ENCODE peak calls at places on chromosomes 11 and 22, in ten cellular contexts. G is ovary, N is tibial nerve, C is PC-3, S is brain microvascular endothelial cell, X is IMR-90, Q is right cardiac atrium, I is adrenal gland, M is OCI-LY7, K is HCT116. E is an unnamed sample.

GRCh38 chr22:36562261-36562835 is 33.4 kb upstream of the EIF3D start:
- DNase-seq in K (no peak), G (no peak), M (no peak), Q (peak), X (peak), N (no peak), C (peak), I (no peak), S (peak), E (no peak)

GRCh38 chr11:47715082-47715669 is at the start of gene AGBL2:
- DNase-seq in X (peak), I (peak), Q (peak), G (peak), C (peak), S (peak), M (peak), K (no peak), N (peak), E (peak)

GRCh38 chr11:102833731-102834130 is 9.7 kb downstream of the MMP3 start:
- DNase-seq in X (no peak), Q (no peak), I (no peak), M (no peak), G (no peak), K (no peak), N (no peak), S (no peak), C (no peak), E (no peak)

GRCh38 chr11:64742087-64742939 is 1.6 kb downstream of the RASGRP2 start:
- DNase-seq in S (no peak), K (no peak), N (no peak), G (no peak), Q (no peak), X (no peak), M (peak), I (no peak), C (peak), E (no peak)

GRCh38 chr11:3206128-3206921 is 12.3 kb downstream of the MRGPRG start:
- DNase-seq in M (no peak), Q (peak), X (no peak), K (no peak), S (no peak), I (no peak), N (no peak), C (no peak), G (no peak), E (peak)

GRCh38 chr11:67999201-67999629 is 4.7 kb downstream of the UNC93B1 start:
- DNase-seq in X (no peak), M (no peak), K (no peak), I (no peak), C (no peak), S (no peak), G (no peak), Q (no peak), N (no peak), E (no peak)

GRCh38 chr22:27609411-27610029 is 192.0 kb downstream of the MN1 start:
- DNase-seq in M (no peak), N (no peak), K (no peak), X (no peak), I (no peak), C (no peak), Q (no peak), S (no peak), G (no peak), E (no peak)

GRCh38 chr11:130070109-130070828 is 575 bp downstream of the APLP2 start:
- DNase-seq in S (no peak), G (peak), N (no peak), X (peak), I (peak), K (no peak), C (peak), Q (peak), M (peak), E (peak)

GRCh38 chr11:130020323-130020722 is 17.7 kb upstream of the PRDM10 start:
- DNase-seq in S (no peak), I (no peak), K (no peak), N (no peak), C (no peak), M (no peak), G (no peak), X (peak), Q (no peak), E (no peak)

GRCh38 chr11:128021304-128022006 is 565.9 kb downstream of the ETS1 start:
- DNase-seq in K (no peak), M (no peak), S (no peak), I (no peak), N (no peak), G (no peak), Q (no peak), X (no peak), C (no peak), E (no peak)

GRCh38 chr11:74677131-74677530 is 54.1 kb downstream of the CHRDL2 start:
- DNase-seq in M (no peak), S (no peak), K (no peak), I (peak), X (no peak), C (no peak), G (no peak), Q (no peak), N (no peak), E (no peak)

GRCh38 chr11:62402226-62402625 is 16.6 kb upstream of the SCGB1A1 start:
- DNase-seq in S (no peak), C (no peak), X (no peak), I (peak), Q (peak), G (peak), N (peak), K (no peak), M (no peak), E (peak)

GRCh38 chr11:78292109-78292803 is 103.5 kb downstream of the USP35 start:
- DNase-seq in S (no peak), C (no peak), K (no peak), M (no peak), X (no peak), I (no peak), Q (no peak), N (no peak), G (no peak), E (no peak)

GRCh38 chr11:67354314-67355022 is 1.1 kb upstream of the POLD4 start:
- DNase-seq in G (peak), K (peak), C (peak), I (peak), X (peak), M (no peak), N (no peak), S (peak), Q (peak), E (peak)

GRCh38 chr11:36122715-36123114 is 166.5 kb downstream of the COMMD9 start:
- DNase-seq in C (peak), G (no peak), M (no peak), I (no peak), K (no peak), Q (no peak), N (no peak), X (no peak), S (no peak), E (no peak)

GRCh38 chr11:46006418-46007070 is 84.1 kb downstream of the LARGE2 start:
- DNase-seq in N (peak), S (peak), M (peak), Q (no peak), G (no peak), C (peak), X (peak), K (peak), I (no peak), E (no peak)

GRCh38 chr11:58222730-58223129 is 6.0 kb downstream of the OR10Q1 start:
- DNase-seq in S (no peak), I (no peak), M (no peak), N (no peak), C (peak), G (no peak), K (no peak), Q (no peak), X (peak), E (no peak)

GRCh38 chr11:122116591-122116990 is 576 bp upstream of the BLID start:
- DNase-seq in N (no peak), I (no peak), X (no peak), C (no peak), K (no peak), G (no peak), M (no peak), Q (no peak), S (no peak), E (no peak)

GRCh38 chr11:134866215-134866614 is 454.2 kb upstream of the B3GAT1 start:
- DNase-seq in K (no peak), C (no peak), S (no peak), X (no peak), G (no peak), M (no peak), N (no peak), I (no peak), Q (no peak), E (no peak)

GRCh38 chr11:19076744-19077589 is 16.4 kb upstream of the MRGPRX2 start:
- DNase-seq in M (peak), S (peak), C (peak), X (peak), Q (peak), N (peak), G (peak), I (peak), K (peak), E (peak)

GRCh38 chr22:37397246-37397645 is 30.0 kb downstream of the ELFN2 start:
- DNase-seq in I (no peak), Q (no peak), G (no peak), X (no peak), S (no peak), M (no peak), C (no peak), K (no peak), N (no peak), E (no peak)

GRCh38 chr22:27783436-27784098 is 18.0 kb downstream of the MN1 start:
- DNase-seq in I (no peak), Q (peak), N (no peak), K (no peak), M (no peak), G (no peak), C (no peak), S (no peak), X (no peak), E (peak)

GRCh38 chr11:132140056-132140455 is 769.6 kb downstream of the NTM start:
- DNase-seq in C (no peak), M (no peak), X (no peak), Q (no peak), G (no peak), S (no peak), N (no peak), K (no peak), I (no peak), E (no peak)

GRCh38 chr22:23453277-23453676 is 126.8 kb downstream of the IGLL1 start:
- DNase-seq in M (no peak), Q (no peak), C (no peak), G (no peak), I (no peak), N (no peak), S (no peak), X (no peak), K (no peak), E (no peak)

GRCh38 chr22:42283288-42284229 is 13.1 kb upstream of the TCF20 start:
- DNase-seq in G (no peak), K (no peak), M (no peak), Q (no peak), X (no peak), I (no peak), C (no peak), N (no peak), S (no peak), E (peak)

GRCh38 chr11:129637473-129637872 is 178.2 kb upstream of the TMEM45B start:
- DNase-seq in N (no peak), C (peak), X (peak), M (no peak), K (no peak), S (peak), G (no peak), Q (no peak), I (no peak), E (no peak)

GRCh38 chr11:24043842-24044241 is 453.0 kb upstream of the LUZP2 start:
- DNase-seq in K (no peak), Q (no peak), M (no peak), N (no peak), S (no peak), I (no peak), G (no peak), X (no peak), C (no peak), E (no peak)

GRCh38 chr22:27099896-27100295 is 442.5 kb downstream of the MIAT start:
- DNase-seq in Q (no peak), G (no peak), K (no peak), M (no peak), I (no peak), X (no peak), N (no peak), S (no peak), C (no peak), E (no peak)

GRCh38 chr22:17922925-17923898 is 101.1 kb downstream of the MICAL3 start:
- DNase-seq in K (no peak), X (peak), N (no peak), M (no peak), Q (no peak), S (peak), G (peak), C (peak), I (peak), E (no peak)

GRCh38 chr11:88544656-88545280 is 207.2 kb upstream of the CTSC start:
- DNase-seq in N (no peak), Q (no peak), M (no peak), X (peak), I (no peak), S (no peak), K (no peak), G (no peak), C (no peak), E (no peak)

GRCh38 chr11:111166655-111167054 is 78.9 kb upstream of the POU2AF2 start:
- DNase-seq in G (no peak), Q (no peak), I (no peak), M (no peak), C (no peak), N (no peak), K (no peak), X (peak), S (no peak), E (no peak)

GRCh38 chr11:108857382-108857781 is 192.5 kb downstream of the DDX10 start:
- DNase-seq in M (no peak), G (peak), Q (peak), N (no peak), S (no peak), C (no peak), I (no peak), K (no peak), X (no peak), E (no peak)

GRCh38 chr22:19873960-19874306 is 19.3 kb upstream of the GNB1L start:
- DNase-seq in I (peak), N (no peak), X (no peak), Q (no peak), C (no peak), G (peak), M (no peak), S (no peak), K (no peak), E (peak)
- H3K27ac ChIP-seq in I (no peak), N (peak), X (no peak), Q (no peak), C (no peak), G (no peak), M (no peak), S (no peak), K (no peak), E (no peak)

GRCh38 chr11:1707751-1708150 is 10.8 kb downstream of the KRTAP5-6 start:
- DNase-seq in Q (no peak), I (no peak), S (no peak), K (no peak), N (no peak), G (no peak), M (no peak), C (no peak), X (no peak), E (no peak)
- H3K4me3 ChIP-seq in Q (no peak), I (no peak), S (no peak), K (no peak), N (no peak), G (no peak), M (no peak), C (no peak), X (no peak), E (no peak)

DNA sequence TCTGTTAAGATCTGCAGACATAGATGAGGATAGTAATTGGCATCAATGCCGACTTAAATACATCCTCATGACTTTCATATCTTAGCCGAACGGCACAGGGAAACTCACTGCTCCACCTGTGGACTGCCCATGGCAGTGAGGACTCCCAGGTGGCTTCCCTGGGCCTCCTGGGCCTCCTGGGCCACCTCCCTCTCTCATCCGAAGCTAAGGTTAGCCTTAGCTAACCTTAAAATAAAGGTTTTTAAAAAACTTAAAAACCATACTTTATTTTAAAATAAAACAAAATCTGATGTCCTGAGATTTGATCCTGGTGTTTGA is 38.1 kb upstream of the TSKU start:
- DNase-seq in S (no peak), K (no peak), Q (no peak), M (no peak), N (no peak), I (no peak), G (no peak), X (no peak), C (no peak), E (no peak)
- H3K27ac ChIP-seq in S (no peak), K (no peak), Q (no peak), M (no peak), N (no peak), I (no peak), G (no peak), X (no peak), C (no peak), E (no peak)

GRCh38 chr11:34630544-34630943 is 9.7 kb downstream of the EHF start:
- DNase-seq in S (no peak), X (no peak), G (no peak), C (peak), M (no peak), N (no peak), I (no peak), Q (no peak), K (no peak), E (no peak)

GRCh38 chr11:34631737-34632104 is 10.8 kb downstream of the EHF start:
- DNase-seq in S (no peak), K (no peak), N (no peak), M (no peak), Q (no peak), C (peak), X (no peak), I (peak), G (no peak), E (no peak)

GRCh38 chr11:34633640-34633989 is 12.7 kb downstream of the EHF start:
- DNase-seq in N (no peak), S (no peak), X (no peak), K (no peak), C (no peak), M (no peak), Q (no peak), I (no peak), G (no peak), E (no peak)

GRCh38 chr11:34631297-34631696 is 10.4 kb downstream of the EHF start:
- DNase-seq in Q (no peak), S (no peak), C (no peak), N (no peak), M (no peak), K (no peak), G (no peak), X (no peak), I (no peak), E (no peak)

DNA sequence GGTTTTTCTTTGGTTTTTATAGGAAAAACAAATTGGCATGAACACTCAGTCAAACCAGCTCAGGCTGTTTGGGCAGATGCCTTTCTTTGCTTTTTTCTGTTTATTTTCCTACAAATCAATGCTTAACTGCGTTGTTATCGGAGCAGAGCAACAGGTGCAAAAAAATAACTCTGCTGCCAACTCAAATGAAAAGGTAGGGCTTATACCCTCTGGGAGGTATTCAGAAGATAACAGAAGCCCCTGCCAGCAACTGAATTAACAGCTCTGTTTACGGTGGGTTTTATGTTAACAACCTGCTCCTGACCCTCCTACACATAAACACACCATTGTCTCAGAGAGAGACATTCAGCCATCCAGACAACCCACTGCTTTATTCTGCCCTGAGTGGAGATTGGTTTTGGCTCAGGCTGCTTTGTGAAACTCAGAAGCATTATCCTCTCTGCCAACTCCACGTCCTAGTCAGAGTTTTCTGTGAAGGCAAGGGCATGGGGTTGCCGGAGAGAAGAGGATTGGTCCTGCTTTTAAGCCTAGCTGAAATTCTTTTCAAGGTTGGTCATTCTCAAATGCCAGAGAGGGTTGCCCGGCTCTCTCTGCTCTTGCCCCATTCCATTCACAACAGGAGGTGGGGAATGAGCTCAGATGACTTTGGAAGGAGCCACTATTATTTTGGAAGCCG is 11.3 kb downstream of the EHF start:
- DNase-seq in G (no peak), S (no peak), I (peak), X (no peak), K (no peak), N (no peak), C (peak), Q (no peak), M (no peak), E (no peak)
- H3K4me3 ChIP-seq in G (no peak), S (no peak), I (no peak), X (no peak), K (peak), N (no peak), C (peak), Q (no peak), M (no peak), E (no peak)

DNA sequence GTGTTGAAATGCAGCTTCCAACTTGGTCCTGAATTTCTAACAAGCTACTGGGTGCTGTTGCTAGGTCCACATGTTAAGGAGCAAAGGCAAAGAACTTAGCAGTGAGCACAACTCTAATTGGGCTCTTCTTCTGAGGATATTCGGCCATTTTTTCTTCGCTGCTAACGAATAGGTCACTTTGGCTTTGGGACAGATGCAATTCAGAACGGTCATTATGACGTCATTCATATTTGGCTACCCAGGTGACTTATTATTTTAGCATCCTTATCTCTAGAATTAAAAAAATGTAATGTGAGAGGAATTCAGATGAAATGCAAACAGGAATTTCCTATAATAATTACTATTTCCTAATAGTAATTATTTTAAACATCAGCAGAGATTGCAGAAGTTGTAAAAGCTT is 13.9 kb downstream of the TMA7B start:
- DNase-seq in Q (no peak), X (no peak), S (no peak), N (no peak), C (no peak), I (no peak), G (no peak), M (no peak), K (no peak), E (no peak)
- H3K27ac ChIP-seq in Q (no peak), X (no peak), S (no peak), N (no peak), C (no peak), I (no peak), G (no peak), M (no peak), K (no peak), E (no peak)

GRCh38 chr11:121024989-121025388 is 1.1 kb downstream of the TBCEL start:
- DNase-seq in Q (no peak), S (no peak), G (no peak), M (no peak), N (no peak), K (no peak), C (peak), I (no peak), X (peak), E (no peak)
- H3K4me3 ChIP-seq in Q (peak), S (peak), G (peak), M (peak), N (peak), K (peak), C (peak), I (no peak), X (peak), E (no peak)

GRCh38 chr11:119989422-119989821 is 148.5 kb downstream of the TRIM29 start:
- DNase-seq in Q (no peak), N (no peak), K (no peak), I (no peak), C (no peak), M (no peak), G (no peak), S (no peak), X (no peak), E (no peak)
- H3K27ac ChIP-seq in Q (no peak), N (no peak), K (no peak), I (no peak), C (no peak), M (no peak), G (no peak), S (no peak), X (no peak), E (no peak)

E was measured in aorta.